ENCODE peak calls at places on chromosomes 3 and 15, in four cellular contexts. A, V, H and F are unnamed samples.

GRCh38 chr3:112699436-112699978 is 58.6 kb upstream of the CCDC80 start:
- DNase-seq in A (no peak), V (no peak), H (no peak), F (no peak)

GRCh38 chr15:82168296-82168695 is 94.2 kb downstream of the EFL1 start:
- DNase-seq in A (no peak), V (no peak), H (no peak), F (no peak)

GRCh38 chr3:27888562-27888961 is 166.4 kb upstream of the EOMES start:
- DNase-seq in A (no peak), V (no peak), H (no peak), F (no peak)

GRCh38 chr3:141482250-141482937 is 4.4 kb upstream of the RASA2 start:
- DNase-seq in A (no peak), V (no peak), H (no peak), F (no peak)

GRCh38 chr3:99789322-99789721 is 28.3 kb upstream of the CMSS1 start:
- DNase-seq in A (no peak), V (no peak), H (peak), F (peak)

GRCh38 chr3:168162172-168162571 is 66.4 kb upstream of the GOLIM4 start:
- DNase-seq in A (no peak), V (no peak), H (no peak), F (no peak)

GRCh38 chr3:193842029-193842782 is 249.2 kb downstream of the OPA1 start:
- DNase-seq in A (peak), V (peak), H (peak), F (peak)

GRCh38 chr3:24037971-24038370 is 92.9 kb downstream of the NR1D2 start:
- DNase-seq in A (no peak), V (no peak), H (no peak), F (no peak)

GRCh38 chr3:61704807-61705206 is 143.4 kb downstream of the PTPRG start:
- DNase-seq in A (no peak), V (no peak), H (no peak), F (no peak)

GRCh38 chr3:60363817-60364216 is 887.4 kb downstream of the FHIT start:
- DNase-seq in A (no peak), V (no peak), H (no peak), F (no peak)

GRCh38 chr3:194082596-194083220 is 53.2 kb upstream of the HES1 start:
- DNase-seq in A (no peak), V (no peak), H (no peak), F (no peak)

GRCh38 chr3:23888617-23889228 is 28.1 kb downstream of the NKIRAS1 start:
- DNase-seq in A (no peak), V (peak), H (no peak), F (no peak)

GRCh38 chr3:169624533-169624972 is 39.0 kb downstream of the MECOM start:
- DNase-seq in A (no peak), V (no peak), H (no peak), F (no peak)

GRCh38 chr15:90174140-90174891 is 26.8 kb upstream of the SEMA4B start:
- DNase-seq in A (no peak), V (no peak), H (no peak), F (no peak)

GRCh38 chr3:124492824-124493223 is 237.4 kb upstream of the UMPS start:
- DNase-seq in A (no peak), V (peak), H (no peak), F (no peak)

GRCh38 chr3:182524711-182525401 is 268.4 kb upstream of the ATP11B start:
- DNase-seq in A (no peak), V (no peak), H (no peak), F (no peak)

GRCh38 chr3:39971450-39972081 is 162.2 kb downstream of the MYRIP start:
- DNase-seq in A (no peak), V (no peak), H (no peak), F (no peak)

GRCh38 chr3:43328653-43329052 is 42.3 kb downstream of the SNRK start:
- DNase-seq in A (no peak), V (no peak), H (no peak), F (no peak)

GRCh38 chr3:143201066-143201465 is 81.5 kb downstream of the CHST2 start:
- DNase-seq in A (no peak), V (no peak), H (no peak), F (no peak)

GRCh38 chr3:160226026-160226739 is 961 bp downstream of the C3orf80 start:
- DNase-seq in A (no peak), V (peak), H (no peak), F (peak)

GRCh38 chr3:60384352-60384751 is 866.9 kb downstream of the FHIT start:
- DNase-seq in A (no peak), V (no peak), H (no peak), F (no peak)

GRCh38 chr15:26628879-26629529 is 143.9 kb downstream of the GABRB3 start:
- DNase-seq in A (no peak), V (peak), H (no peak), F (no peak)

DNA sequence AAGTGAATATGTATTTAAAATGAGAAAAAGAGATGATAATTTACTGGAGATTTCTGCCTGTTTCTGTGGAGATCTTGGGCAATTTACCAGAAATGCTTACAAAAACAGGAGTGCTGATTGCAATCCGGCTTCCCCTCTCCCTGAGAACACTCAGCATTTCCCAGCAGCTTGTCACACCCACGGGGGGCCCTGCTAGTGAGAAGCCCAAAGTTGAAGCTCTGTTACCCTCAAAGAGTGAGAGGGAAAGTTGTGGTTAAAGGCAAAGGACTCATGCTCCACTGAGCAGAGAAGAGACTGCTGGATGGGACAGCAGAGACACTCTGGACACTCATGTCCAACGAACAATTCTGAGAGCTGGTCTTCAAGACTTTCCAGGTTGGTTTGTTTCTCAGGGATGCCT is 2.9 kb downstream of the MCTP2 start:
- DNase-seq in A (no peak), V (no peak), H (peak), F (no peak)
- TF ChIP-seq SPI1 in A (no peak), V (no peak), H (no peak), F (no peak)

GRCh38 chr3:196208942-196209695 is 2.1 kb downstream of the ZDHHC19 start:
- DNase-seq in A (no peak), V (no peak), H (no peak), F (no peak)
- TF ChIP-seq SPI1 in A (no peak), V (no peak), H (no peak), F (no peak)

GRCh38 chr15:65466901-65467300 is 44.2 kb upstream of the IGDCC4 start:
- DNase-seq in A (no peak), V (no peak), H (no peak), F (no peak)

DNA sequence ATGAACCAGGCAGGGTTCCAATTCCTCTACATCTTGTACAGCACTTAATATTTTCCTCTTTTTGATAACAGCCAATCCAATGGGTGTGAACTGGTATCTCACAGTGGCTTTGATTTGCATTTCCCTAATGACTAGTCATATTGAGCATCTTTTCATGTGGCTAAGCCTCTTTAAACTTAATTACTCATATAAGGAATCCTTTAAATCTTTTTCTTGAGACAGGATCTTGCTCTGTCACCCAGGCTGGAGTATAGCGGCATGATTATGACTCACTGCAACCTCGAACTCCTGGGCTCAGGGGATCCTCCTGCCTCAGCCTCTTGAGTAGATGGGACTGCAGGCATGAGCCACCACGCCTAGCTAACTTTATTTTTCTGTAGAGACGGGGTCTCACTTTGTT is 38.2 kb upstream of the IGDCC4 start:
- DNase-seq in A (no peak), V (no peak), H (no peak), F (no peak)
- TF ChIP-seq SPI1 in A (no peak), V (no peak), H (no peak), F (no peak)

GRCh38 chr15:44265757-44266156 is 22.8 kb upstream of the GOLM2 start:
- DNase-seq in A (no peak), V (no peak), H (no peak), F (no peak)
- TF ChIP-seq SPI1 in A (no peak), V (no peak), H (no peak), F (no peak)

DNA sequence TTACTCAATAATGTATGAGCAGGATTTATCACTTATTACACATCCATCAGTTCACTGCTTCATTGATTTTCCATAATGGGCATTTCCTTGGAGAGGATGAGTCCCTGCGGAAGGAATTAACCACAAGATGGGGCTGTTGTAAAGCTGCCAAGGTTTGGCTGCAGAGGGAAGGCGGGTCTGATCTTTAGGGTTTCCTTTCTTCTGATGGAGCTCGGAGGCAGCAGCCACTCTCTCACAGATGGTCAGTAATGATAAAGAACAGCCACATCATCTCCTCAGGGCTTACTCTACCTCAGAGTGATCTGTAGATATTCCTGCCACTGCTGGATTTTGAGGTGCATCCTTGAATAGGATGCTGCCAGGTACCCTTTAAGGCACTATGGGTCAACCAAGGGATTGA is 115.2 kb downstream of the USP13 start:
- DNase-seq in A (no peak), V (peak), H (peak), F (no peak)
- TF ChIP-seq SPI1 in A (no peak), V (no peak), H (no peak), F (no peak)

DNA sequence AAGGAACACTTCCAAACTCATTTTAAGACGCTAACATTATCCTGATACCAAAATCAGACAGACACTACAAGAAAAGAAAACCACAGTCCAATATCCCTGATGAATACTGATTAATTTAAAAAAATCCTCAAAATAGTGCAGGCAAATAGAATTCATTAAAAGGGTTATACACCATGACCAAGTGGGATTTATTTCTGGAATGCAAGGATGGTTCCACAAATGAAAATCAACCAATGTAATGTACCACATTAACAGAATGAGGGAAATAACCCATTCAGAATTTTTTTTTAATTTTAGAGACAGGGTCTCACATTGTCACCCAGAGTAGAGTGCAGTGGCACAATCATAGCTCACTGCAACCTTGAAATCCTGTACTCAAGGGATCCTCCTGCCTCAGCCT is 17.3 kb upstream of the AP4E1 start:
- DNase-seq in A (no peak), V (no peak), H (no peak), F (no peak)
- TF ChIP-seq SPI1 in A (no peak), V (no peak), H (no peak), F (no peak)

GRCh38 chr15:32096867-32097266 is 66.6 kb downstream of the CHRNA7 start:
- DNase-seq in A (no peak), V (no peak), H (no peak), F (no peak)
- TF ChIP-seq SPI1 in A (no peak), V (no peak), H (no peak), F (no peak)